ENCODE peak calls at places on chromosome 22, in six cellular contexts. One of them, this sample, is unnamed.

GRCh38 chr22:24772493-24773220 is 1.9 kb downstream of the PIWIL3 start:
- DNase-seq in Calu3: peak; percentile 31
- DNase-seq in type B pancreatic cell: no peak
- DNase-seq in upper lobe of left lung: no peak
- DNase-seq in GM23338: peak; percentile 93
- DNase-seq in heart right ventricle: no peak
- DNase-seq in this sample: peak; percentile 39

GRCh38 chr22:45087802-45088201 is 75.9 kb upstream of the NUP50 start:
- DNase-seq in heart right ventricle: no peak
- DNase-seq in GM23338: peak; percentile 62
- DNase-seq in upper lobe of left lung: no peak
- DNase-seq in type B pancreatic cell: no peak
- DNase-seq in Calu3: no peak
- DNase-seq in this sample: no peak

GRCh38 chr22:17130199-17130598 is 9.0 kb upstream of the TMEM121B start:
- DNase-seq in heart right ventricle: no peak
- DNase-seq in type B pancreatic cell: no peak
- DNase-seq in GM23338: no peak
- DNase-seq in upper lobe of left lung: no peak
- DNase-seq in Calu3: no peak
- DNase-seq in this sample: peak; percentile 42

GRCh38 chr22:41831828-41832552 is 915 bp upstream of the SREBF2 start:
- DNase-seq in GM23338: no peak
- DNase-seq in type B pancreatic cell: no peak
- DNase-seq in heart right ventricle: no peak
- DNase-seq in Calu3: no peak
- DNase-seq in upper lobe of left lung: no peak
- DNase-seq in this sample: peak; percentile 29

GRCh38 chr22:36355894-36356293 is 31.9 kb downstream of the MYH9 start:
- DNase-seq in Calu3: no peak
- DNase-seq in heart right ventricle: no peak
- DNase-seq in GM23338: no peak
- DNase-seq in type B pancreatic cell: no peak
- DNase-seq in upper lobe of left lung: no peak
- DNase-seq in this sample: no peak

GRCh38 chr22:50490531-50491308 is 4.1 kb downstream of the MIOX start:
- DNase-seq in upper lobe of left lung: no peak
- DNase-seq in Calu3: no peak
- DNase-seq in GM23338: no peak
- DNase-seq in type B pancreatic cell: no peak
- DNase-seq in heart right ventricle: no peak
- DNase-seq in this sample: no peak

GRCh38 chr22:20273720-20274119 is 5.6 kb upstream of the RTN4R start:
- DNase-seq in GM23338: no peak
- DNase-seq in Calu3: no peak
- DNase-seq in upper lobe of left lung: no peak
- DNase-seq in heart right ventricle: no peak
- DNase-seq in type B pancreatic cell: no peak
- DNase-seq in this sample: no peak

GRCh38 chr22:41367039-41367679 is 14.6 kb upstream of the TEF start:
- DNase-seq in upper lobe of left lung: peak; percentile 97
- DNase-seq in type B pancreatic cell: peak; percentile 87
- DNase-seq in Calu3: peak; percentile 97
- DNase-seq in GM23338: peak; percentile 58
- DNase-seq in heart right ventricle: peak; percentile 98
- DNase-seq in this sample: peak; percentile 95

GRCh38 chr22:46256358-46256958 is 6.4 kb upstream of the CDPF1 start:
- DNase-seq in upper lobe of left lung: no peak
- DNase-seq in type B pancreatic cell: no peak
- DNase-seq in GM23338: no peak
- DNase-seq in Calu3: no peak
- DNase-seq in heart right ventricle: no peak
- DNase-seq in this sample: peak; percentile 82

GRCh38 chr22:46355369-46355995 is 20.0 kb downstream of the TRMU start:
- DNase-seq in Calu3: peak; percentile 79
- DNase-seq in type B pancreatic cell: peak; percentile 88
- DNase-seq in upper lobe of left lung: peak; percentile 60
- DNase-seq in heart right ventricle: peak; percentile 70
- DNase-seq in GM23338: peak; percentile 89
- DNase-seq in this sample: peak; percentile 56

GRCh38 chr22:47114813-47115517 is 352.5 kb downstream of the TBC1D22A start:
- DNase-seq in Calu3: no peak
- DNase-seq in heart right ventricle: no peak
- DNase-seq in GM23338: no peak
- DNase-seq in upper lobe of left lung: no peak
- DNase-seq in type B pancreatic cell: no peak
- DNase-seq in this sample: no peak

GRCh38 chr22:50525991-50526848 is 822 bp upstream of the SCO2 start:
- DNase-seq in type B pancreatic cell: no peak
- DNase-seq in heart right ventricle: peak; percentile 87
- DNase-seq in GM23338: peak; percentile 75
- DNase-seq in upper lobe of left lung: peak; percentile 84
- DNase-seq in Calu3: peak; percentile 88
- DNase-seq in this sample: peak; percentile 59

GRCh38 chr22:36585841-36586240 is 56.9 kb upstream of the EIF3D start:
- DNase-seq in heart right ventricle: no peak
- DNase-seq in type B pancreatic cell: no peak
- DNase-seq in upper lobe of left lung: no peak
- DNase-seq in Calu3: peak; percentile 20
- DNase-seq in GM23338: peak; percentile 51
- DNase-seq in this sample: no peak

GRCh38 chr22:21727159-21727558 is 8.4 kb downstream of the YPEL1 start:
- DNase-seq in GM23338: no peak
- DNase-seq in type B pancreatic cell: no peak
- DNase-seq in heart right ventricle: no peak
- DNase-seq in Calu3: no peak
- DNase-seq in upper lobe of left lung: no peak
- DNase-seq in this sample: no peak

GRCh38 chr22:21728270-21728669 is 7.3 kb downstream of the YPEL1 start:
- DNase-seq in heart right ventricle: no peak
- DNase-seq in Calu3: no peak
- DNase-seq in upper lobe of left lung: no peak
- DNase-seq in type B pancreatic cell: no peak
- DNase-seq in GM23338: no peak
- DNase-seq in this sample: no peak

GRCh38 chr22:21727768-21728167 is 7.8 kb downstream of the YPEL1 start:
- DNase-seq in upper lobe of left lung: no peak
- DNase-seq in type B pancreatic cell: no peak
- DNase-seq in Calu3: no peak
- DNase-seq in GM23338: no peak
- DNase-seq in heart right ventricle: no peak
- DNase-seq in this sample: no peak

GRCh38 chr22:21725956-21726649 is 9.5 kb downstream of the YPEL1 start:
- DNase-seq in heart right ventricle: no peak
- DNase-seq in Calu3: no peak
- DNase-seq in upper lobe of left lung: no peak
- DNase-seq in type B pancreatic cell: no peak
- DNase-seq in GM23338: peak; percentile 77
- DNase-seq in this sample: no peak

GRCh38 chr22:21726650-21727049 is 8.9 kb downstream of the YPEL1 start:
- DNase-seq in upper lobe of left lung: no peak
- DNase-seq in heart right ventricle: no peak
- DNase-seq in Calu3: no peak
- DNase-seq in type B pancreatic cell: no peak
- DNase-seq in GM23338: peak; percentile 87
- DNase-seq in this sample: no peak
- TF ChIP-seq CTCF in upper lobe of left lung: no peak
- TF ChIP-seq CTCF in heart right ventricle: no peak
- TF ChIP-seq CTCF in Calu3: no peak
- TF ChIP-seq CTCF in type B pancreatic cell: peak; percentile 64
- TF ChIP-seq CTCF in GM23338: peak; percentile 58
- TF ChIP-seq CTCF in this sample: no peak

DNA sequence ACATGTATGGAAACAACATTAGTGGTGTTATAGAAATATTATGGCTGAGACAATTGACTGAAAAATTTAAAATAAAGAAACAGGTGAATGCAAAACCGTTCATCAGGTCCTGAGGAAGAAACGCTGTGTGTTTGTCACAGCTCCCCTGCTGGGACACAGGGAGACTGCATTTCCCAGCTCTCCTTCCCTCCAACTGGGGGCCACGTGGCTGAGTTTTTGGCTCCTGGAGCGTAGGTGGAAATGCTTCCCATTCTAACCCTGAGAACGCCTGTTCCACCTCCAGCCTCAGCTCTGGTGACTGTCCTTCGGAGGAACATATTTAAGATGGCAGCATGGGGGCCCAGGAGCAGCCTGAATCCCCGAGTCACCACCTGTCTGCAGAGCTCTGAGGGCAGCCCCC is 398.6 kb downstream of the BRD1 start:
- DNase-seq in heart right ventricle: no peak
- DNase-seq in GM23338: no peak
- DNase-seq in Calu3: no peak
- DNase-seq in type B pancreatic cell: no peak
- DNase-seq in upper lobe of left lung: no peak
- DNase-seq in this sample: no peak
- TF ChIP-seq CTCF in heart right ventricle: no peak
- TF ChIP-seq CTCF in GM23338: no peak
- TF ChIP-seq CTCF in Calu3: no peak
- TF ChIP-seq CTCF in type B pancreatic cell: peak; percentile 50
- TF ChIP-seq CTCF in upper lobe of left lung: no peak
- TF ChIP-seq CTCF in this sample: no peak

DNA sequence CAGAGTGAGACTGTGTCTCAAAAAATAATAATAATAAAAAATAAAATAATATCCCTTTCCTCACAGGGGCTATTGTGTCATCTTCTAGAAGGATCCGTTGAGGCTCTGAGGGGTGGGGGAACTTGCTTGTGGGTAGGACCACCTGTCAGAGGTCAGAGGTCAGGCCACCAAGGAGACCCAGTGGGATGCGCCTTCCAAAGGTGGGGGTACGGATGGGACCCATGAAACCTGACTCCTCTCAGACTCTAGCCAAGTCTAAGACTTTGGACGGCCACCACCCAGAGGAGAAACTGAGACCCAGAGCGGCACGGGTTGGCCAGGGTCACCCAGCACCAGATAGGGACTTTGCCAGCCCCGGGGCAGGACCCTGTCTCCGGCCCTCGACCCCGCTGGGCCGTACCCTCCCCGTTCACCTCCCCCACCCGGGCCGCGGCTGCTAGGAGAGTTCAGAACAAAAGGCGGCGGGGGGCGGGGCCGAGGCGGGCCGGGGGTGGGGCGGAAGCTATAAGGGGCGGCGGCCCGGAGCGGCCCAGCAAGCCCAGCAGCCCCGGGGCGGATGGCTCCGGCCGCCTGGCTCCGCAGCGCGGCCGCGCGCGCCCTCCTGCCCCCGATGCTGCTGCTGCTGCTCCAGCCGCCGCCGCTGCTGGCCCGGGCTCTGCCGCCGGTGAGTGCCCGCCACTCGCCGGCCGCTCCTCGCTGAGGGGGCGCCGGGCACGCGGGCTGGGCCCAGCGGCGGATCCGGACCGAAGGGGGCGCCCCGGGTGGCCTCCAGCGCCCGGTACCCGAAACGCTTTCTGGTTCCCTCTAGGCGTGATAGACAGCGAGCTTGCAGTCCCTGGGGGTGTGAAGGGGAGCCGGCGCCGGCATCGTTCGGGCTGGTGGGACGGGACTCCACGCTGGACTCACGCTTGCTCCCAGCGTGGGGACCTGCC is at the start of gene MMP11:
- DNase-seq in heart right ventricle: peak; percentile 77
- DNase-seq in GM23338: peak; percentile 82
- DNase-seq in Calu3: peak; percentile 50
- DNase-seq in type B pancreatic cell: no peak
- DNase-seq in upper lobe of left lung: peak; percentile 54
- DNase-seq in this sample: no peak
- TF ChIP-seq CTCF in heart right ventricle: no peak
- TF ChIP-seq CTCF in GM23338: no peak
- TF ChIP-seq CTCF in Calu3: no peak
- TF ChIP-seq CTCF in type B pancreatic cell: no peak
- TF ChIP-seq CTCF in upper lobe of left lung: no peak
- TF ChIP-seq CTCF in this sample: no peak

DNA sequence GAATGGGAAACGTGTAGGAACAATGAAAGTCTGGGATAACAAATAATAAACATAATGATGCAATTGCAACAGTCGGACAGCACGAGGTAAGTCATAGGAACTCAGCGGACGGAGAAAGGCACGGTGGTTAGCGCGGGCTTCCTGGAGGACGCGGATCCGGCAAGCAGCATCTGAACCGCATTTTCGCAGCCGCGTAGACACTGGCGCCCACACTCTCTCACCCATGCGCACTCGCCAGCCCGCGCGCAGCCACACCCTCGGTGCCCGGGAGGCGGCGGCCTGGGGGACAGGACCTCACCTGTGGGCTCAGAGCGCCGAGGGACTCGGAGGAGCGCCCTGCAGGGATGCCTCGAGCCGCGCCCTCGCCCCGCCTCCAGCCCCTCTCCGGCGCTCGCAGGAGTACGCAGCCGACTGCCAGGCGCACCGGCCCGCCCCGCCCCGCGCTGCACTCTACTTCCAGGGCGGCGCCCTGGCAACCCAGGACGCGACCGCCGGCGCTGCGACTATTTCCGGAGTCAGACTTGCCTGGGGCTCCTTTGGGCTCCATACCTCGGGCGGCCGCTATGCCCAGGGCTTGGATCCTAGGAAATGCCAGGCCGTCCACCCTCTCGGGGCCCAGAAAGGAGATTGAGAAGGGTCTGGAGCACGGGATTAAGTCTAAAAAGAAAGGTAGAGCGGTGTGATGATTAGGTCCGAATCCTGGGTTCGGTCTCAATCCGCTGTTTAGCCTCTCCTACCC is at the start of gene TTLL1:
- DNase-seq in GM23338: peak; percentile 96
- DNase-seq in Calu3: peak; percentile 95
- DNase-seq in heart right ventricle: peak; percentile 91
- DNase-seq in upper lobe of left lung: peak; percentile 93
- DNase-seq in type B pancreatic cell: peak; percentile 92
- DNase-seq in this sample: peak; percentile 75
- TF ChIP-seq CTCF in GM23338: no peak
- TF ChIP-seq CTCF in Calu3: no peak
- TF ChIP-seq CTCF in heart right ventricle: peak; percentile 27
- TF ChIP-seq CTCF in upper lobe of left lung: peak; percentile 4
- TF ChIP-seq CTCF in type B pancreatic cell: peak; percentile 50
- TF ChIP-seq CTCF in this sample: no peak

This sample was measured in fibroblast of mammary gland.